ENCODE peak calls at places on chromosomes 4 and X, in five cellular contexts. U, G, Y, J and Z are unnamed samples. For H3K4me1, the result is how much of the 10 kb centered on the place peaks cover.

GRCh38 chr4:7186081-7186480 is 6.3 kb upstream of the SORCS2 start:
- DNase-seq in Y (no peak), J (peak), U (no peak), G (peak), Z (no peak)

GRCh38 chrX:19017271-19017670 is 33.4 kb upstream of the PHKA2 start:
- DNase-seq in G (peak), J (no peak), Y (no peak), U (no peak), Z (no peak)

GRCh38 chrX:69618803-69619202 is 2.9 kb downstream of the EDA start:
- DNase-seq in Y (no peak), J (peak), U (no peak), G (peak), Z (no peak)

GRCh38 chr4:8791609-8792008 is 80.0 kb downstream of the HMX1 start:
- DNase-seq in G (no peak), U (no peak), J (no peak), Y (no peak), Z (no peak)

GRCh38 chrX:117059848-117060247 is 597.1 kb upstream of the CT83 start:
- DNase-seq in Y (no peak), U (no peak), G (no peak), J (no peak), Z (no peak)

GRCh38 chr4:139607302-139608060 is 51.5 kb upstream of the SETD7 start:
- DNase-seq in Y (no peak), J (no peak), G (no peak), U (no peak), Z (no peak)

GRCh38 chrX:69083361-69083760 is 81.9 kb downstream of the PJA1 start:
- DNase-seq in Y (no peak), U (no peak), G (no peak), J (no peak), Z (no peak)

GRCh38 chr4:76197971-76198410 is 15.6 kb downstream of the SCARB2 start:
- DNase-seq in J (peak), Y (no peak), U (no peak), G (no peak), Z (no peak)

GRCh38 chr4:145909331-145909730 is 29.3 kb downstream of the ZNF827 start:
- DNase-seq in Y (no peak), J (no peak), U (no peak), G (peak), Z (no peak)

GRCh38 chr4:12507868-12508481 is 976.2 kb downstream of the RAB28 start:
- DNase-seq in G (no peak), U (no peak), J (no peak), Y (no peak), Z (no peak)

GRCh38 chrX:108299101-108299591 is 139.1 kb downstream of the COL4A6 start:
- DNase-seq in Y (no peak), G (peak), J (no peak), U (no peak), Z (no peak)

GRCh38 chr4:4852591-4853362 is 6.7 kb upstream of the MSX1 start:
- DNase-seq in U (no peak), J (peak), G (no peak), Y (no peak), Z (peak)

GRCh38 chr4:8001564-8002355 is 62.1 kb upstream of the AFAP1 start:
- DNase-seq in Y (no peak), U (no peak), G (no peak), J (no peak), Z (no peak)

GRCh38 chrX:108736509-108737479 is at the start of gene IRS4:
- DNase-seq in J (no peak), U (no peak), G (peak), Y (no peak), Z (no peak)

GRCh38 chrX:126551725-126552312 is 795 bp downstream of the DCAF12L1 start:
- DNase-seq in J (no peak), G (no peak), Y (no peak), U (no peak), Z (no peak)
- H3K4me3 ChIP-seq in J (no peak), G (peak), Y (no peak), U (no peak), Z (no peak)

GRCh38 chr4:108141213-108142045 is 27.3 kb downstream of the LEF1 start:
- DNase-seq in G (no peak), J (no peak), U (no peak), Y (no peak), Z (no peak)
- H3K4me1 ChIP-seq in G (half or more), J (under half), U (half or more), Y (half or more), Z (under half)

DNA sequence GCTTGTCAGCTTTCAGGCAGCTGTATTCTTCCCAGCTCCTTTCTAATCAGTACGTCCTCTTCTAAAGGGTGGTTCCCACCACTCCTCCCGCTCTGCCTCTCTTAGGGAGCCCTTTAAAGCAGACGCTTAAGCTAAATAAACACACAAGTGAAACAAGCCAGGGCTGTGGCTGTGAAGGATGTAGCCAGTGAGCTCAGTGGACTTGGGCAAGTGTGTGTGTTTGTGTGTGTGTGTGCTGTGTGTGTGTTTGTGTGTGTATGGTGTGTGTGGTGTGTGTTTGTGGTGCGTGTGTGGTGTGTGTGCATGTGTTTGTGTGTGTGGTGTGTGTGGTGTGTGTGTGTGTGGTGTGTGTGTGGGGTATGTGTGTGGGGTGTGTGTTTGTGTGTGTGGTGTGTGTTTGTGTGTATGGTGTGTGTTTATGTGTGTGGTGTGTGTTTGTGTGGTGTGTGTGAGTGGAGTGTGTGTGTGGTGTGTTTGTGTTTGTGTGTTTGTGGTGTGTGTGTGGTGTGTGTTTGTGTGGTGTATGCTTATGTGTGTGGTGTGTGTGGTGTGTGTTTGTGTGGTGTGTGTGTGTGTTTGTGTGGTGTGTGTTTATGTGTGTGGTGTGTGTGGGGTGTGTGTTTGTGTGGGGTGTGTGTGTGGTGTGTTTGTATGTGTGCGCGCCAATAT is 283.3 kb downstream of the PTTG2 start:
- DNase-seq in G (peak), U (no peak), Y (no peak), J (no peak), Z (no peak)
- H3K4me3 ChIP-seq in G (no peak), U (no peak), Y (peak), J (no peak), Z (no peak)

GRCh38 chr4:128570380-128570779 is 239.1 kb upstream of the JADE1 start:
- DNase-seq in G (no peak), Y (no peak), J (peak), U (no peak), Z (no peak)

GRCh38 chr4:128573781-128574508 is 235.6 kb upstream of the JADE1 start:
- DNase-seq in U (no peak), Y (no peak), G (peak), J (no peak), Z (no peak)

GRCh38 chr4:128574706-128575105 is 234.8 kb upstream of the JADE1 start:
- DNase-seq in J (peak), Y (peak), G (peak), U (peak), Z (no peak)

GRCh38 chr4:128571747-128572146 is 237.8 kb upstream of the JADE1 start:
- DNase-seq in G (no peak), J (peak), Y (no peak), U (no peak), Z (no peak)

DNA sequence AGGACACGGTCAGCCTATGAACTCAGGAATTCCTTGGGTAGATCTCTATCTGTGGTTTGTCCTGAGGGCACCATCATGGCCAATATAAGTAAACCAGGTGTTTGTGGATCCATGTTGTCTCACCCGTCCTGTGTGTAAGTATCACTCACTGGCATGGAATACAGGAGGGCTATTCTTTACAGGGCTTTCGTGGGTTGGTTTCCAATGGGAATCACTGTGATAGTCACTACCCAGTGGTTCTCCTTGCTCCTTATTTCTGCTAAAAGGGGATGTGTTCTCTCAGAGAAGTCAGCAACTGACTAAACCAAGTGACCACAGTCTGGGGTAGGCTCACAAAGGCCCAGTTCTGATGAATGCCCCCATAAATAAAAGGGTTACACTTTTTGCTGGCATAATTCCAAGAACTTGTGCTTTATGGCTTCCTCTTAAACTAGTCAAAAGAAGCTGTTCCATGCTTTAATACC is 236.7 kb upstream of the JADE1 start:
- DNase-seq in J (no peak), Y (no peak), U (no peak), G (no peak), Z (no peak)
- H3K4me1 ChIP-seq in J (under half), Y (under half), U (under half), G (under half), Z (half or more)

GRCh38 chr4:78002260-78002659 is 54.9 kb upstream of the FRAS1 start:
- DNase-seq in G (peak), Y (no peak), U (no peak), J (no peak), Z (no peak)
- H3K4me3 ChIP-seq in G (no peak), Y (no peak), U (no peak), J (no peak), Z (no peak)